ENCODE peak calls at places on chromosomes 12 and 14, in seven cellular contexts. One of them, this sample, is unnamed.

GRCh38 chr12:78674311-78675085 is 190.1 kb upstream of the SYT1 start:
- DNase-seq in Peyer's patch: no peak
- DNase-seq in left ventricle myocardium inferior: no peak
- DNase-seq in DND-41: no peak
- DNase-seq in uterus: no peak
- DNase-seq in ascending aorta: no peak
- DNase-seq in RWPE1: no peak
- DNase-seq in this sample: no peak

GRCh38 chr12:22173154-22173553 is 127.1 kb downstream of the CMAS start:
- DNase-seq in ascending aorta: no peak
- DNase-seq in Peyer's patch: no peak
- DNase-seq in left ventricle myocardium inferior: no peak
- DNase-seq in DND-41: no peak
- DNase-seq in RWPE1: peak
- DNase-seq in uterus: no peak
- DNase-seq in this sample: no peak

GRCh38 chr12:50862316-50862715 is 19.6 kb downstream of the TMPRSS12 start:
- DNase-seq in left ventricle myocardium inferior: no peak
- DNase-seq in ascending aorta: no peak
- DNase-seq in DND-41: no peak
- DNase-seq in uterus: no peak
- DNase-seq in RWPE1: peak
- DNase-seq in Peyer's patch: no peak
- DNase-seq in this sample: no peak

GRCh38 chr12:48080821-48081220 is 25.1 kb downstream of the SENP1 start:
- DNase-seq in uterus: no peak
- DNase-seq in left ventricle myocardium inferior: no peak
- DNase-seq in RWPE1: no peak
- DNase-seq in DND-41: no peak
- DNase-seq in ascending aorta: no peak
- DNase-seq in Peyer's patch: no peak
- DNase-seq in this sample: no peak

GRCh38 chr12:127485528-127485927 is 781.4 kb upstream of the TMEM132C start:
- DNase-seq in ascending aorta: no peak
- DNase-seq in left ventricle myocardium inferior: no peak
- DNase-seq in RWPE1: peak
- DNase-seq in Peyer's patch: peak
- DNase-seq in DND-41: no peak
- DNase-seq in uterus: no peak
- DNase-seq in this sample: no peak

GRCh38 chr12:132589856-132590255 is 20.5 kb downstream of the LRCOL1 start:
- DNase-seq in Peyer's patch: no peak
- DNase-seq in left ventricle myocardium inferior: no peak
- DNase-seq in DND-41: no peak
- DNase-seq in RWPE1: no peak
- DNase-seq in ascending aorta: no peak
- DNase-seq in uterus: no peak
- DNase-seq in this sample: no peak

GRCh38 chr12:15899282-15899870 is 11.8 kb upstream of the DERA start:
- DNase-seq in ascending aorta: no peak
- DNase-seq in DND-41: no peak
- DNase-seq in uterus: no peak
- DNase-seq in left ventricle myocardium inferior: no peak
- DNase-seq in Peyer's patch: no peak
- DNase-seq in RWPE1: peak
- DNase-seq in this sample: peak

GRCh38 chr12:128637616-128638606 is 185.8 kb downstream of the SLC15A4 start:
- DNase-seq in DND-41: no peak
- DNase-seq in left ventricle myocardium inferior: no peak
- DNase-seq in ascending aorta: no peak
- DNase-seq in RWPE1: no peak
- DNase-seq in Peyer's patch: no peak
- DNase-seq in uterus: no peak
- DNase-seq in this sample: no peak

GRCh38 chr12:81679614-81680013 is 79.5 kb downstream of the PPFIA2 start:
- DNase-seq in ascending aorta: no peak
- DNase-seq in left ventricle myocardium inferior: no peak
- DNase-seq in RWPE1: no peak
- DNase-seq in DND-41: no peak
- DNase-seq in Peyer's patch: no peak
- DNase-seq in uterus: no peak
- DNase-seq in this sample: no peak

GRCh38 chr14:35384386-35385041 is 20.0 kb downstream of the NFKBIA start:
- DNase-seq in uterus: peak
- DNase-seq in left ventricle myocardium inferior: peak
- DNase-seq in Peyer's patch: peak
- DNase-seq in DND-41: no peak
- DNase-seq in RWPE1: no peak
- DNase-seq in ascending aorta: peak
- DNase-seq in this sample: no peak

GRCh38 chr12:51005671-51006070 is 20.5 kb downstream of the SLC11A2 start:
- DNase-seq in ascending aorta: no peak
- DNase-seq in Peyer's patch: no peak
- DNase-seq in left ventricle myocardium inferior: no peak
- DNase-seq in DND-41: no peak
- DNase-seq in uterus: no peak
- DNase-seq in RWPE1: peak
- DNase-seq in this sample: no peak

GRCh38 chr14:92687681-92688433 is 60.6 kb downstream of the LGMN start:
- DNase-seq in left ventricle myocardium inferior: no peak
- DNase-seq in Peyer's patch: no peak
- DNase-seq in RWPE1: no peak
- DNase-seq in ascending aorta: no peak
- DNase-seq in uterus: no peak
- DNase-seq in DND-41: no peak
- DNase-seq in this sample: no peak

GRCh38 chr14:89958966-89959365 is 3.2 kb downstream of the TDP1 start:
- DNase-seq in RWPE1: no peak
- DNase-seq in left ventricle myocardium inferior: no peak
- DNase-seq in DND-41: no peak
- DNase-seq in ascending aorta: no peak
- DNase-seq in uterus: no peak
- DNase-seq in Peyer's patch: no peak
- DNase-seq in this sample: no peak

GRCh38 chr12:4648099-4648498 is 752 bp downstream of the AKAP3 start:
- DNase-seq in uterus: no peak
- DNase-seq in DND-41: no peak
- DNase-seq in left ventricle myocardium inferior: no peak
- DNase-seq in Peyer's patch: no peak
- DNase-seq in RWPE1: no peak
- DNase-seq in ascending aorta: no peak
- DNase-seq in this sample: no peak

GRCh38 chr12:59627582-59627981 is 31.8 kb downstream of the SLC16A7 start:
- DNase-seq in uterus: no peak
- DNase-seq in RWPE1: no peak
- DNase-seq in Peyer's patch: no peak
- DNase-seq in left ventricle myocardium inferior: no peak
- DNase-seq in DND-41: no peak
- DNase-seq in ascending aorta: no peak
- DNase-seq in this sample: no peak

GRCh38 chr14:91258021-91258618 is 13.6 kb upstream of the GPR68 start:
- DNase-seq in Peyer's patch: no peak
- DNase-seq in RWPE1: peak
- DNase-seq in DND-41: no peak
- DNase-seq in uterus: peak
- DNase-seq in ascending aorta: no peak
- DNase-seq in left ventricle myocardium inferior: peak
- DNase-seq in this sample: no peak

GRCh38 chr12:50117057-50117622 is 5.1 kb downstream of the COX14 start:
- DNase-seq in DND-41: no peak
- DNase-seq in RWPE1: no peak
- DNase-seq in Peyer's patch: no peak
- DNase-seq in left ventricle myocardium inferior: no peak
- DNase-seq in uterus: no peak
- DNase-seq in ascending aorta: no peak
- DNase-seq in this sample: no peak

GRCh38 chr12:115752913-115753726 is 524.4 kb downstream of the MED13L start:
- DNase-seq in uterus: peak
- DNase-seq in Peyer's patch: peak
- DNase-seq in RWPE1: peak
- DNase-seq in DND-41: peak
- DNase-seq in left ventricle myocardium inferior: no peak
- DNase-seq in ascending aorta: no peak
- DNase-seq in this sample: peak

GRCh38 chr14:68257969-68258368 is 438.4 kb downstream of the RAD51B start:
- DNase-seq in Peyer's patch: no peak
- DNase-seq in RWPE1: no peak
- DNase-seq in uterus: no peak
- DNase-seq in DND-41: no peak
- DNase-seq in ascending aorta: no peak
- DNase-seq in left ventricle myocardium inferior: no peak
- DNase-seq in this sample: no peak

GRCh38 chr14:68253878-68254528 is 434.4 kb downstream of the RAD51B start:
- DNase-seq in Peyer's patch: no peak
- DNase-seq in RWPE1: no peak
- DNase-seq in uterus: no peak
- DNase-seq in ascending aorta: no peak
- DNase-seq in left ventricle myocardium inferior: no peak
- DNase-seq in DND-41: no peak
- DNase-seq in this sample: no peak

GRCh38 chr14:68253381-68253780 is 433.8 kb downstream of the RAD51B start:
- DNase-seq in RWPE1: no peak
- DNase-seq in left ventricle myocardium inferior: no peak
- DNase-seq in uterus: no peak
- DNase-seq in ascending aorta: no peak
- DNase-seq in Peyer's patch: no peak
- DNase-seq in DND-41: no peak
- DNase-seq in this sample: no peak

GRCh38 chr14:68254669-68255527 is 435.3 kb downstream of the RAD51B start:
- DNase-seq in uterus: no peak
- DNase-seq in RWPE1: no peak
- DNase-seq in Peyer's patch: no peak
- DNase-seq in left ventricle myocardium inferior: no peak
- DNase-seq in DND-41: no peak
- DNase-seq in ascending aorta: no peak
- DNase-seq in this sample: no peak

DNA sequence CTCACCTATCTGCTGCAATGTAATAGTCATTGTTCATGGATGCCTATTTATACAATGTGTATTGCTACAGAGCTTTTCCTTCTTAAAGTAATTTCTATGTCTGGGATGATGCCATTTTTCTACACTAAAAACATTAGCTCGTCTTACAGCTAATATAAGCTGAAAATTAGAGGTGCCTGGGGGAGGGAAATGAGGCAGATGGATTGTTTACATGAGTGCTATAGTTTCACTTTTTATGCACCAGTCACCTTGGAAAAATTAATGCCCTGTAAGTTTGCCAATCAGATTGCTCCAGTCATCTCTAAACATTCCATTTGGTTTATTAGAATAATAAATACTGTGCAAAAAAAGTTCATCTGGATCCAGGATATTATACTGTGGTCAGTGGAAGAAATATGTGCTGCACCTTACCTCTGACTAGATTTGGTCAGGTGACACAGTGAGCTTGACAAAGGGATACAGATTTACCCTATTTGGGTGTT is 436.2 kb downstream of the RAD51B start:
- DNase-seq in RWPE1: no peak
- DNase-seq in left ventricle myocardium inferior: no peak
- DNase-seq in ascending aorta: no peak
- DNase-seq in uterus: no peak
- DNase-seq in DND-41: no peak
- DNase-seq in Peyer's patch: no peak
- DNase-seq in this sample: no peak
- H3K27ac ChIP-seq in RWPE1: no peak
- H3K27ac ChIP-seq in left ventricle myocardium inferior: no peak
- H3K27ac ChIP-seq in ascending aorta: no peak
- H3K27ac ChIP-seq in uterus: peak
- H3K27ac ChIP-seq in DND-41: no peak
- H3K27ac ChIP-seq in Peyer's patch: no peak
- H3K27ac ChIP-seq in this sample: no peak

GRCh38 chr12:45674583-45674982 is 54.9 kb upstream of the ARID2 start:
- DNase-seq in RWPE1: peak
- DNase-seq in uterus: peak
- DNase-seq in DND-41: no peak
- DNase-seq in ascending aorta: peak
- DNase-seq in left ventricle myocardium inferior: peak
- DNase-seq in Peyer's patch: peak
- DNase-seq in this sample: no peak
- H3K27ac ChIP-seq in RWPE1: no peak
- H3K27ac ChIP-seq in uterus: peak
- H3K27ac ChIP-seq in DND-41: no peak
- H3K27ac ChIP-seq in ascending aorta: peak
- H3K27ac ChIP-seq in left ventricle myocardium inferior: peak
- H3K27ac ChIP-seq in Peyer's patch: no peak
- H3K27ac ChIP-seq in this sample: no peak

GRCh38 chr12:6938353-6939186 is 5.0 kb upstream of the RNU7-1 start:
- DNase-seq in DND-41: no peak
- DNase-seq in RWPE1: no peak
- DNase-seq in left ventricle myocardium inferior: no peak
- DNase-seq in ascending aorta: no peak
- DNase-seq in uterus: peak
- DNase-seq in Peyer's patch: no peak
- DNase-seq in this sample: no peak
- H3K27ac ChIP-seq in DND-41: peak
- H3K27ac ChIP-seq in RWPE1: peak
- H3K27ac ChIP-seq in left ventricle myocardium inferior: peak
- H3K27ac ChIP-seq in ascending aorta: peak
- H3K27ac ChIP-seq in uterus: peak
- H3K27ac ChIP-seq in Peyer's patch: peak
- H3K27ac ChIP-seq in this sample: peak

GRCh38 chr12:106093246-106093645 is 45.5 kb downstream of the NUAK1 start:
- DNase-seq in uterus: no peak
- DNase-seq in ascending aorta: no peak
- DNase-seq in RWPE1: no peak
- DNase-seq in DND-41: no peak
- DNase-seq in Peyer's patch: no peak
- DNase-seq in left ventricle myocardium inferior: no peak
- DNase-seq in this sample: no peak

GRCh38 chr12:106091421-106091820 is 47.3 kb downstream of the NUAK1 start:
- DNase-seq in RWPE1: no peak
- DNase-seq in left ventricle myocardium inferior: no peak
- DNase-seq in ascending aorta: no peak
- DNase-seq in Peyer's patch: no peak
- DNase-seq in uterus: no peak
- DNase-seq in DND-41: no peak
- DNase-seq in this sample: no peak

GRCh38 chr12:106097011-106097410 is 41.7 kb downstream of the NUAK1 start:
- DNase-seq in DND-41: no peak
- DNase-seq in ascending aorta: no peak
- DNase-seq in Peyer's patch: no peak
- DNase-seq in uterus: no peak
- DNase-seq in left ventricle myocardium inferior: no peak
- DNase-seq in RWPE1: no peak
- DNase-seq in this sample: no peak

GRCh38 chr12:106096376-106096775 is 42.4 kb downstream of the NUAK1 start:
- DNase-seq in RWPE1: no peak
- DNase-seq in left ventricle myocardium inferior: no peak
- DNase-seq in ascending aorta: no peak
- DNase-seq in Peyer's patch: no peak
- DNase-seq in DND-41: no peak
- DNase-seq in uterus: no peak
- DNase-seq in this sample: no peak

DNA sequence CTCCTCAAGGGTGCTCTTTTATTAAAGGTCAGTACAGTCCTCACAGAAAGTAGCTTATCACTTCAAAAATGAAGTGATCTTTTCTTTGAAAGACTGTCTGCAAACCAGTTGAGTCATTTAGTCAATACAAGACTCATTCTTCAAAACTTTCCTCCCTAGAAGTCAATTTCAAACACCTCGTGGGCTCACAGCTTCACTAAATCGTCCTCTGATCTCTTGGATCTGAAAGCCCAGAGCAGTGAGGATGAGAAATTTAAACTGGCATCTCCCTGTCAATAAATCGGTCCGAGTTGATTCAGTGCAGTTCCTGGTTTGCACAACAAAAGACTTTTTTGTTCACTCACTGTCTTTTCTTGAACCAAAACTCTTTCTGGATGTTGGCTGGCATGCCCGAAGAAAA is 44.5 kb downstream of the NUAK1 start:
- DNase-seq in DND-41: no peak
- DNase-seq in RWPE1: no peak
- DNase-seq in left ventricle myocardium inferior: no peak
- DNase-seq in uterus: no peak
- DNase-seq in Peyer's patch: no peak
- DNase-seq in ascending aorta: no peak
- DNase-seq in this sample: no peak
- H3K27ac ChIP-seq in DND-41: no peak
- H3K27ac ChIP-seq in RWPE1: no peak
- H3K27ac ChIP-seq in left ventricle myocardium inferior: peak
- H3K27ac ChIP-seq in uterus: peak
- H3K27ac ChIP-seq in Peyer's patch: no peak
- H3K27ac ChIP-seq in ascending aorta: peak
- H3K27ac ChIP-seq in this sample: no peak

This sample was measured in CD4-positive, CD25-positive, alpha-beta regulatory T cell.